ENCODE peak calls at places on chromosomes 1 and 21, in four cellular contexts. Y, K, N and D are unnamed samples. For H3K4me1, the result is how much of the 10 kb centered on the place peaks cover.

GRCh38 chr1:160209041-160209655 is 4.0 kb downstream of the PEA15 start:
- DNase-seq in Y (no peak), N (no peak), K (no peak), D (no peak)

GRCh38 chr1:4215391-4215790 is 315.3 kb upstream of the C1orf174 start:
- DNase-seq in N (no peak), K (no peak), Y (no peak), D (no peak)

GRCh38 chr1:169201084-169201619 is 94.7 kb downstream of the ATP1B1 start:
- DNase-seq in N (no peak), K (no peak), Y (no peak), D (no peak)

GRCh38 chr21:25396135-25396711 is 211.1 kb downstream of the MRPL39 start:
- DNase-seq in Y (no peak), N (no peak), K (no peak), D (no peak)

GRCh38 chr1:173507205-173507846 is 30.2 kb downstream of the PRDX6 start:
- DNase-seq in K (no peak), N (no peak), Y (no peak), D (no peak)

GRCh38 chr1:197314672-197315071 is 46.6 kb downstream of the CRB1 start:
- DNase-seq in Y (no peak), N (no peak), K (no peak), D (no peak)

GRCh38 chr1:153795325-153795837 is 20.2 kb downstream of the SLC27A3 start:
- DNase-seq in Y (peak), K (no peak), N (no peak), D (no peak)

GRCh38 chr1:53295746-53296722 is 31.8 kb downstream of the LRP8 start:
- DNase-seq in N (no peak), Y (peak), K (no peak), D (no peak)

GRCh38 chr21:44764319-44765230 is 37.0 kb downstream of the UBE2G2 start:
- DNase-seq in K (no peak), N (no peak), Y (peak), D (no peak)

GRCh38 chr1:30515746-30516504 is 207.5 kb downstream of the MATN1 start:
- DNase-seq in N (peak), K (no peak), Y (no peak), D (no peak)

GRCh38 chr1:205769641-205770365 is 5.5 kb downstream of the RAB29 start:
- DNase-seq in K (no peak), Y (no peak), N (no peak), D (no peak)

GRCh38 chr1:3162483-3162882 is 93.5 kb downstream of the PRDM16 start:
- DNase-seq in N (no peak), K (no peak), Y (peak), D (no peak)

GRCh38 chr1:77283701-77284425 is 2.0 kb downstream of the AK5 start:
- DNase-seq in N (no peak), Y (no peak), K (no peak), D (no peak)

GRCh38 chr1:191839891-191840290 is 318.4 kb upstream of the RGS18 start:
- DNase-seq in Y (no peak), K (no peak), N (no peak), D (no peak)

GRCh38 chr1:221392453-221392852 is 349.4 kb downstream of the DUSP10 start:
- DNase-seq in K (no peak), N (no peak), Y (no peak), D (peak)

GRCh38 chr1:52523376-52523775 is 29.5 kb downstream of the TUT4 start:
- DNase-seq in N (no peak), K (no peak), Y (no peak), D (no peak)

GRCh38 chr1:161200992-161201827 is 957 bp upstream of the NDUFS2 start:
- DNase-seq in Y (no peak), N (no peak), K (no peak), D (no peak)

GRCh38 chr1:9767964-9768668 is 55.6 kb downstream of the CLSTN1 start:
- DNase-seq in Y (no peak), N (no peak), K (peak), D (no peak)

GRCh38 chr1:109478806-109479205 is 4.9 kb upstream of the ATXN7L2 start:
- DNase-seq in K (no peak), Y (peak), N (no peak), D (no peak)

GRCh38 chr1:30906631-30907389 is 1.7 kb downstream of the SDC3 start:
- DNase-seq in K (no peak), N (no peak), Y (no peak), D (no peak)

GRCh38 chr1:113534130-113534817 is 144.0 kb downstream of the MAGI3 start:
- DNase-seq in K (no peak), N (no peak), Y (no peak), D (no peak)

GRCh38 chr1:86774305-86775304 is 70.2 kb downstream of the SH3GLB1 start:
- DNase-seq in Y (no peak), K (peak), N (no peak), D (peak)

GRCh38 chr1:220655509-220655908 is 34.7 kb upstream of the C1orf115 start:
- DNase-seq in N (no peak), Y (no peak), K (no peak), D (no peak)

GRCh38 chr21:45152265-45152746 is 77.9 kb downstream of the ADARB1 start:
- DNase-seq in N (no peak), Y (peak), K (peak), D (no peak)

GRCh38 chr1:172293379-172293778 is 127.1 kb upstream of the C1orf105 start:
- DNase-seq in Y (no peak), N (no peak), K (no peak), D (no peak)

GRCh38 chr1:225919906-225920305 is 4.1 kb downstream of the PYCR2 start:
- DNase-seq in N (peak), K (peak), Y (no peak), D (no peak)

GRCh38 chr1:10283318-10283984 is 73.1 kb downstream of the KIF1B start:
- DNase-seq in N (no peak), Y (no peak), K (no peak), D (no peak)

GRCh38 chr1:22760453-22760852 is 49.8 kb downstream of the EPHB2 start:
- DNase-seq in K (no peak), N (no peak), Y (no peak), D (no peak)

GRCh38 chr1:235160965-235161684 is at the start of gene RBM34:
- DNase-seq in Y (peak), K (peak), N (peak), D (peak)
- TF ChIP-seq CTCF in Y (peak), K (peak), N (peak), D (peak)

GRCh38 chr1:32813941-32814739 is 3.0 kb downstream of the YARS1 start:
- DNase-seq in K (no peak), N (no peak), Y (no peak), D (no peak)
- H3K4me1 ChIP-seq in K (half or more), N (under half), Y (under half), D (under half)

GRCh38 chr1:233112184-233113008 is 162.0 kb downstream of the NTPCR start:
- DNase-seq in Y (no peak), N (no peak), K (no peak), D (no peak)

GRCh38 chr1:233114159-233114558 is 163.7 kb downstream of the NTPCR start:
- DNase-seq in K (no peak), N (no peak), Y (no peak), D (no peak)

GRCh38 chr1:233114860-233115259 is 164.4 kb downstream of the NTPCR start:
- DNase-seq in Y (no peak), N (no peak), K (no peak), D (no peak)

GRCh38 chr1:233113009-233113712 is 162.8 kb downstream of the NTPCR start:
- DNase-seq in K (peak), N (no peak), Y (no peak), D (peak)

DNA sequence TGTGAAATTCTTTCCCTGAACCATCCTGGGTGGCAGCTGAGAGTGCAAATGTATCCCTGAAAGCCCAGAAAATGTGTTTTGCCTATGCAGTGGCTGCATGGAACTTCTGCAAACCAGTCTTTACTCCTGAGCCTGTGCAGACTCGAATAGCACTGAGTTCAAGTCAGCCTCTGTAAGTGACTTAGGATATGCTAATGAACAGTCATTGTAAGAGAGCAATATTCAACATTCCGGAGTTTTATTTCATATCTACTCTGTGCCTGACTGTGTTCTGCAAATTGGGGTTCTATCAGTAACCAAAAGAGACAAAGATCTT is 163.3 kb downstream of the NTPCR start:
- DNase-seq in Y (no peak), K (no peak), N (no peak), D (no peak)
- H3K4me3 ChIP-seq in Y (no peak), K (no peak), N (no peak), D (peak)

GRCh38 chr1:246280551-246280950 is 226.5 kb downstream of the SMYD3 start:
- DNase-seq in N (no peak), Y (no peak), K (no peak), D (no peak)
- TF ChIP-seq CTCF in N (no peak), Y (peak), K (peak), D (no peak)

GRCh38 chr1:8468751-8469150 is 150.8 kb downstream of the SLC45A1 start:
- DNase-seq in K (no peak), N (no peak), Y (no peak), D (no peak)
- H3K4me1 ChIP-seq in K (under half), N (under half), Y (under half), D (under half)

DNA sequence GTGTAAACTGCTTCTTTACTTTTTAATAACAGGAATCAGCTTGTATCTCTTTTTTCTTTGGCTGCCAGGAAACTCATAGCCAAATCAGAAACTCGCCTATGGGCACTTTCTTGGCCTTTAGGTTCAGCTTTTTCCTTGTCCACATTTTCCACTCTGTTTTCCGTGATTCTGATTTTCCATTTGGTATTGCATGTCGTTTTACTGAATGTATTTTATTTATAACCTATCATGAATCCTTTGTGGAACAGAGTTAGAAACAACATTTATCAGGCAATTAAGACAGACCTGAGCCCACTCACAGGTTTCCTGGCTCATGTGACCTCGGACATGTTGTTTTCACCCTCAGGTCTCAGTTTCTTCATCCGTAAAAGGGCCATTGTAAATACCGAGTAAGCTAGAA is 5.3 kb upstream of the ECE1 start:
- DNase-seq in N (no peak), K (no peak), Y (no peak), D (no peak)
- H3K4me3 ChIP-seq in N (no peak), K (no peak), Y (no peak), D (no peak)

GRCh38 chr21:42295845-42296244 is 19.4 kb downstream of the TFF3 start:
- DNase-seq in K (no peak), N (no peak), Y (no peak), D (no peak)
- TF ChIP-seq CTCF in K (no peak), N (no peak), Y (no peak), D (no peak)

DNA sequence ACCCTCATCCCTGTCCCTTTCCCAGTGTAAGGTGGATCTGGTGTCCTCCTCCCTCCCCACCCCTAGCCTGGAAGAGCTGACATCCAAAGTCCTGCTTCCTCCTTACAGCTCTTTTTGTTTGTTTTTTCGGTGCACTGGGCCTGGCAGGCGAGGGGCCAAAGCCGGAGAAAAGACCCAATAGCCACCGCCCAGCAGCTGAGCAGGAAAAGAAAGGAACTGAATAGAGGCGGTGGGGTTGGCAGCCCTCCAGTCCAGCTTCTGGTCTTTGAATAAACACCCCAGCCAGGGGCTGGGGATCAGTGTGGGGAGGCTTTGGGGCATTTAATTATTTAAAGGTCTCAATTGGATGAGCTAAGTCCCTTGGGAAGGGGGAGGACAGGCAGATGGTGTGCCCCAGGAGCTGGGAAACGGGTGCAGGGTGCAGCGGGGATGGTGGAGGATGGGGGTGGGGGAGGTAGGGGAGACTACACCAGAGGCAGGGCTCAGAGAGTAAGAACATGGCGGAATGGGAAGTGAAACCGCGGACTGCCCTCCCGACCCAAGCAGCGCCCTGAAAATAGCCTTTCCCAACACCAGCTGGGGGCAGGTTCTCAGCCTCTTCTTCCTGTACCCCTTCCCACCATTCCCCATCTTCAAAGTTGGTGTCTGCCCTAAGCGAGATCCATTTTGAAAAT is 20.2 kb downstream of the BTG2 start:
- DNase-seq in Y (no peak), N (peak), K (no peak), D (no peak)
- H3K4me1 ChIP-seq in Y (half or more), N (under half), K (half or more), D (half or more)